ENCODE peak calls at places on chromosomes 11 and 22, in eight cellular contexts. One of them, this sample, is unnamed.
A peak's percentile ranks its signal among the peaks of the same experiment; 100 is the strongest.

GRCh38 chr22:25898707-25899365 is 156.8 kb downstream of the MYO18B start:
- DNase-seq in A673: peak; percentile 23
- DNase-seq in cardiac muscle cell: peak; percentile 26
- DNase-seq in GM12864: no peak
- DNase-seq in GM12865: peak; percentile 29
- DNase-seq in activated CD8-positive, alpha-beta T cell treated with anti-CD3 and anti-CD28 coated beads for 36 hours: peak; percentile 2
- DNase-seq in heart left ventricle: no peak
- DNase-seq in PC-9: no peak
- DNase-seq in this sample: peak; percentile 12

GRCh38 chr11:23494981-23495380 is 634.7 kb upstream of the CCDC179 start:
- DNase-seq in PC-9: no peak
- DNase-seq in A673: no peak
- DNase-seq in heart left ventricle: no peak
- DNase-seq in GM12864: no peak
- DNase-seq in activated CD8-positive, alpha-beta T cell treated with anti-CD3 and anti-CD28 coated beads for 36 hours: no peak
- DNase-seq in GM12865: no peak
- DNase-seq in cardiac muscle cell: no peak
- DNase-seq in this sample: no peak

GRCh38 chr11:78379039-78379670 is 38.5 kb downstream of the GAB2 start:
- DNase-seq in GM12864: no peak
- DNase-seq in activated CD8-positive, alpha-beta T cell treated with anti-CD3 and anti-CD28 coated beads for 36 hours: no peak
- DNase-seq in GM12865: no peak
- DNase-seq in A673: peak; percentile 55
- DNase-seq in heart left ventricle: no peak
- DNase-seq in PC-9: no peak
- DNase-seq in cardiac muscle cell: peak; percentile 27
- DNase-seq in this sample: peak; percentile 16

GRCh38 chr11:120953230-120953558 is 70.7 kb upstream of the TBCEL start:
- DNase-seq in heart left ventricle: peak; percentile 42
- DNase-seq in A673: no peak
- DNase-seq in GM12864: no peak
- DNase-seq in activated CD8-positive, alpha-beta T cell treated with anti-CD3 and anti-CD28 coated beads for 36 hours: no peak
- DNase-seq in PC-9: no peak
- DNase-seq in cardiac muscle cell: peak; percentile 43
- DNase-seq in GM12865: no peak
- DNase-seq in this sample: no peak

GRCh38 chr22:25624486-25624885 is 60.0 kb downstream of the GRK3 start:
- DNase-seq in PC-9: no peak
- DNase-seq in GM12864: no peak
- DNase-seq in GM12865: no peak
- DNase-seq in A673: no peak
- DNase-seq in activated CD8-positive, alpha-beta T cell treated with anti-CD3 and anti-CD28 coated beads for 36 hours: no peak
- DNase-seq in cardiac muscle cell: no peak
- DNase-seq in heart left ventricle: no peak
- DNase-seq in this sample: no peak

GRCh38 chr11:111978028-111978771 is 41.1 kb downstream of the DIXDC1 start:
- DNase-seq in heart left ventricle: peak; percentile 73
- DNase-seq in cardiac muscle cell: peak; percentile 85
- DNase-seq in PC-9: no peak
- DNase-seq in activated CD8-positive, alpha-beta T cell treated with anti-CD3 and anti-CD28 coated beads for 36 hours: no peak
- DNase-seq in GM12865: no peak
- DNase-seq in GM12864: no peak
- DNase-seq in A673: peak; percentile 81
- DNase-seq in this sample: no peak

GRCh38 chr11:75595511-75595910 is 33.5 kb downstream of the SERPINH1 start:
- DNase-seq in GM12864: no peak
- DNase-seq in GM12865: no peak
- DNase-seq in activated CD8-positive, alpha-beta T cell treated with anti-CD3 and anti-CD28 coated beads for 36 hours: no peak
- DNase-seq in A673: no peak
- DNase-seq in heart left ventricle: no peak
- DNase-seq in PC-9: no peak
- DNase-seq in cardiac muscle cell: no peak
- DNase-seq in this sample: no peak

GRCh38 chr11:7635137-7635536 is 38.2 kb downstream of the CYB5R2 start:
- DNase-seq in GM12865: no peak
- DNase-seq in GM12864: no peak
- DNase-seq in PC-9: no peak
- DNase-seq in A673: no peak
- DNase-seq in heart left ventricle: peak; percentile 54
- DNase-seq in cardiac muscle cell: no peak
- DNase-seq in activated CD8-positive, alpha-beta T cell treated with anti-CD3 and anti-CD28 coated beads for 36 hours: no peak
- DNase-seq in this sample: no peak

GRCh38 chr11:95308512-95309035 is 77.6 kb upstream of the SESN3 start:
- DNase-seq in A673: no peak
- DNase-seq in heart left ventricle: no peak
- DNase-seq in GM12865: no peak
- DNase-seq in cardiac muscle cell: no peak
- DNase-seq in PC-9: no peak
- DNase-seq in activated CD8-positive, alpha-beta T cell treated with anti-CD3 and anti-CD28 coated beads for 36 hours: no peak
- DNase-seq in GM12864: no peak
- DNase-seq in this sample: no peak

GRCh38 chr11:69911310-69912160 is 92.3 kb upstream of the FGF3 start:
- DNase-seq in PC-9: no peak
- DNase-seq in cardiac muscle cell: no peak
- DNase-seq in GM12865: no peak
- DNase-seq in activated CD8-positive, alpha-beta T cell treated with anti-CD3 and anti-CD28 coated beads for 36 hours: no peak
- DNase-seq in A673: no peak
- DNase-seq in GM12864: no peak
- DNase-seq in heart left ventricle: peak; percentile 26
- DNase-seq in this sample: no peak

GRCh38 chr11:35647535-35648092 is 15.0 kb upstream of the TRIM44 start:
- DNase-seq in activated CD8-positive, alpha-beta T cell treated with anti-CD3 and anti-CD28 coated beads for 36 hours: no peak
- DNase-seq in cardiac muscle cell: no peak
- DNase-seq in heart left ventricle: no peak
- DNase-seq in GM12865: no peak
- DNase-seq in A673: peak; percentile 75
- DNase-seq in PC-9: no peak
- DNase-seq in GM12864: no peak
- DNase-seq in this sample: no peak

GRCh38 chr22:29782061-29782845 is 15.1 kb downstream of the UQCR10 start:
- DNase-seq in activated CD8-positive, alpha-beta T cell treated with anti-CD3 and anti-CD28 coated beads for 36 hours: no peak
- DNase-seq in A673: no peak
- DNase-seq in heart left ventricle: peak; percentile 85
- DNase-seq in GM12865: no peak
- DNase-seq in GM12864: no peak
- DNase-seq in PC-9: peak; percentile 61
- DNase-seq in cardiac muscle cell: no peak
- DNase-seq in this sample: no peak

GRCh38 chr11:87743002-87743401 is 432.2 kb downstream of the RAB38 start:
- DNase-seq in PC-9: no peak
- DNase-seq in GM12864: no peak
- DNase-seq in activated CD8-positive, alpha-beta T cell treated with anti-CD3 and anti-CD28 coated beads for 36 hours: peak; percentile 2
- DNase-seq in heart left ventricle: no peak
- DNase-seq in cardiac muscle cell: peak; percentile 23
- DNase-seq in GM12865: no peak
- DNase-seq in A673: peak; percentile 60
- DNase-seq in this sample: no peak

GRCh38 chr22:39654959-39655579 is 84.5 kb downstream of the CACNA1I start:
- DNase-seq in A673: no peak
- DNase-seq in activated CD8-positive, alpha-beta T cell treated with anti-CD3 and anti-CD28 coated beads for 36 hours: peak; percentile 35
- DNase-seq in PC-9: no peak
- DNase-seq in GM12864: no peak
- DNase-seq in GM12865: peak; percentile 9
- DNase-seq in heart left ventricle: no peak
- DNase-seq in cardiac muscle cell: no peak
- DNase-seq in this sample: no peak

GRCh38 chr11:66855574-66856495 is 1.0 kb upstream of the LRFN4 start:
- DNase-seq in A673: peak; percentile 98
- DNase-seq in PC-9: peak; percentile 80
- DNase-seq in heart left ventricle: peak; percentile 97
- DNase-seq in cardiac muscle cell: peak; percentile 97
- DNase-seq in GM12865: peak; percentile 92
- DNase-seq in GM12864: peak; percentile 54
- DNase-seq in activated CD8-positive, alpha-beta T cell treated with anti-CD3 and anti-CD28 coated beads for 36 hours: peak; percentile 90
- DNase-seq in this sample: peak; percentile 100

GRCh38 chr22:46450931-46451660 is 86.3 kb downstream of the CELSR1 start:
- DNase-seq in activated CD8-positive, alpha-beta T cell treated with anti-CD3 and anti-CD28 coated beads for 36 hours: no peak
- DNase-seq in GM12865: no peak
- DNase-seq in heart left ventricle: no peak
- DNase-seq in GM12864: no peak
- DNase-seq in A673: no peak
- DNase-seq in cardiac muscle cell: no peak
- DNase-seq in PC-9: peak; percentile 95
- DNase-seq in this sample: no peak

GRCh38 chr22:46451741-46452140 is 85.7 kb downstream of the CELSR1 start:
- DNase-seq in PC-9: no peak
- DNase-seq in activated CD8-positive, alpha-beta T cell treated with anti-CD3 and anti-CD28 coated beads for 36 hours: no peak
- DNase-seq in heart left ventricle: no peak
- DNase-seq in A673: no peak
- DNase-seq in cardiac muscle cell: no peak
- DNase-seq in GM12864: no peak
- DNase-seq in GM12865: no peak
- DNase-seq in this sample: no peak

GRCh38 chr22:46453829-46454220 is 83.6 kb downstream of the CELSR1 start:
- DNase-seq in GM12865: no peak
- DNase-seq in PC-9: no peak
- DNase-seq in activated CD8-positive, alpha-beta T cell treated with anti-CD3 and anti-CD28 coated beads for 36 hours: no peak
- DNase-seq in cardiac muscle cell: no peak
- DNase-seq in heart left ventricle: no peak
- DNase-seq in GM12864: no peak
- DNase-seq in A673: no peak
- DNase-seq in this sample: no peak

GRCh38 chr22:46453006-46453828 is 84.2 kb downstream of the CELSR1 start:
- DNase-seq in GM12864: no peak
- DNase-seq in A673: no peak
- DNase-seq in PC-9: no peak
- DNase-seq in heart left ventricle: peak; percentile 42
- DNase-seq in cardiac muscle cell: no peak
- DNase-seq in GM12865: no peak
- DNase-seq in activated CD8-positive, alpha-beta T cell treated with anti-CD3 and anti-CD28 coated beads for 36 hours: no peak
- DNase-seq in this sample: no peak

DNA sequence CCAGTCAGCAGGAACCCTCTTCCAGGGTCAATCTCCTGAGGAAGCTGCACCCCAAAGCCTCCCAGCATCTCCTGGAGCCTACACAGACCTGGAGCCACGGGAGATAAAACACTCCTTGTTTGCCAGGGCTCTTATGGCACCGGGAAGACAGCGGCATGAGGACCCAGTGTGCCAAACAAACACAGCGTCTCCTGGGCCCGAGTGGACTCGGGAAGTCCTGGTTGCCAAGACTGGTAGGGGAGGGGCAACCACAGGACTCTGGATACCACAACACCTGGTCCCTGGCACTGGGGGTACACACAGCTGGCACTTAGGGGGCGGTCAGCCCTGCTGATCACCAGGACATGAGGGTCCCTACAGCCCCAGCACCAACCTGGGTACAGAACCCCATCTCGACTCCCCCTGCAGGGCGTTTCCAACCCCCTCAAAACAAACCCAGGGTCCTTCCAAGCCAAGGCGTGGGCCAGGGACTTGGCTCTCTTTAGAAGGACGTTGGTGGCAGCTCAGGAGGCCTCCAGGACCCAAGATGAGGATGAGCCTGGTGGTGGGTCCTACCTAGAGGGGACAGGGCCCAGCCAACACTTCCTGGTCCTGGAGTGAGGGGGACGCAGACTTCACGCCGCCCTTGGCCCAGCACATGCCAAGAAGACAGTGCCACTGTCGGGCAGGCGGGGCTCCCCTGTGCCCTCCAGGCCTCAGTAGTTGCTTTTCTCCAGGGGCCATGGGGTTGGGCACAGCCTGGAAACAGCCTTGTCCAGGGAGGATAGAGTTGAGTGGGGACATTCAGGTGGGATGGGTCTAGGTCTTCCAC is 85.0 kb downstream of the CELSR1 start:
- DNase-seq in A673: no peak
- DNase-seq in GM12864: no peak
- DNase-seq in GM12865: no peak
- DNase-seq in PC-9: no peak
- DNase-seq in heart left ventricle: no peak
- DNase-seq in cardiac muscle cell: no peak
- DNase-seq in activated CD8-positive, alpha-beta T cell treated with anti-CD3 and anti-CD28 coated beads for 36 hours: no peak
- DNase-seq in this sample: no peak
- TF ChIP-seq CTCF in A673: no peak
- TF ChIP-seq CTCF in GM12864: no peak
- TF ChIP-seq CTCF in GM12865: no peak
- TF ChIP-seq CTCF in PC-9: no peak
- TF ChIP-seq CTCF in heart left ventricle: no peak
- TF ChIP-seq CTCF in cardiac muscle cell: no peak
- TF ChIP-seq CTCF in activated CD8-positive, alpha-beta T cell treated with anti-CD3 and anti-CD28 coated beads for 36 hours: no peak
- TF ChIP-seq CTCF in this sample: no peak

DNA sequence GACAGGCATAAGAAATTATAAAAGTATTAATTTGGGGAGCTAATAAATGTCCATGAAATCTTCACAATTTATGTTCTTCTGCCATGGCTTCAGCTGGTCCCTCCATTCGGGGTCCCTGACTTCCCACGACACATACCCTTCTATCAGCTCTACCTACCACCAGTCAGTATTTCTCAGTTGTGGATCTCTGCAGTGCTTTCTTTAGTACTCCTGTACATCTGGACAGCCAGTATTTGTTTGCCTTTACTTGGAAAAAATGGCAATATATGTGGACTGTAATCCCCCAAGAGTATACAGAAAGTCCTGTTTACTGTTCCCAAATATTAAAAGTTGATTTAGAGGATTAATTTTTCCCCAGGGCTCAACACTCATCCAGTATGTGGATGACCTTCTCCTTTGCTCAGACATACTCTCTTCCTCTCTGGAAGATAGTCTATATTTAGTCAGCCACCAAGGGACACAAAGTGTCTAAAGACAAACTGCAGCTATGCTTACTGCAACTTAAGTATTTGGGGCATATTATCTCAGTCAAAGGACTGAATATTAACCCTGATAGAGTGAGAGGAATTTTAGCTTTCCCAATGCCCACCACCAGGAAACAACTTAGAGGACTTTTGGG is 7.3 kb upstream of the FDX1 start:
- DNase-seq in A673: no peak
- DNase-seq in heart left ventricle: no peak
- DNase-seq in GM12865: no peak
- DNase-seq in cardiac muscle cell: no peak
- DNase-seq in GM12864: no peak
- DNase-seq in activated CD8-positive, alpha-beta T cell treated with anti-CD3 and anti-CD28 coated beads for 36 hours: no peak
- DNase-seq in PC-9: no peak
- DNase-seq in this sample: no peak
- TF ChIP-seq CTCF in A673: no peak
- TF ChIP-seq CTCF in heart left ventricle: no peak
- TF ChIP-seq CTCF in GM12865: no peak
- TF ChIP-seq CTCF in cardiac muscle cell: no peak
- TF ChIP-seq CTCF in GM12864: no peak
- TF ChIP-seq CTCF in activated CD8-positive, alpha-beta T cell treated with anti-CD3 and anti-CD28 coated beads for 36 hours: no peak
- TF ChIP-seq CTCF in PC-9: no peak
- TF ChIP-seq CTCF in this sample: no peak

DNA sequence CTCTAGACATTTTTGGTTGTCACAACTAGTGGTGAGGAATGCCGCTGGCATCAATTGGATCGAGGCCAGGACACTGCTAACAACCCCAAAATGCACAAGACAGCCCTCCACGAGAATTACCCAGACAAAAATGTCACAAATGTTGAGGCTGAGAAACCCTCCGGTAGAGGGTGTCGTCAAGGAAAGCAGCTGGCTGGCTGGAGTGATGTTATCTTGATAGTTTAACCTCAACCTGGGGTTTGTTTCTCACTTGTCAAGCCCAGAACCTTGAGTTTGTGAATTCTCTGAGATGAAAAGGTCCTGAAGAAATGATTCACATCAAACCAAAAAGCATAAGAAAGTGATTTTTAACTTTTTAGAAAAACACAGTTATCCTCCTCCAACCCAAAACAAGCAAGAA is 21.1 kb upstream of the TMPRSS13 start:
- DNase-seq in cardiac muscle cell: peak; percentile 27
- DNase-seq in activated CD8-positive, alpha-beta T cell treated with anti-CD3 and anti-CD28 coated beads for 36 hours: peak; percentile 82
- DNase-seq in A673: peak; percentile 33
- DNase-seq in PC-9: no peak
- DNase-seq in heart left ventricle: no peak
- DNase-seq in GM12865: no peak
- DNase-seq in GM12864: no peak
- DNase-seq in this sample: peak; percentile 58
- TF ChIP-seq CTCF in cardiac muscle cell: peak; percentile 22
- TF ChIP-seq CTCF in activated CD8-positive, alpha-beta T cell treated with anti-CD3 and anti-CD28 coated beads for 36 hours: no peak
- TF ChIP-seq CTCF in A673: peak; percentile 39
- TF ChIP-seq CTCF in PC-9: no peak
- TF ChIP-seq CTCF in heart left ventricle: no peak
- TF ChIP-seq CTCF in GM12865: peak; percentile 20
- TF ChIP-seq CTCF in GM12864: peak; percentile 38
- TF ChIP-seq CTCF in this sample: peak; percentile 60

GRCh38 chr22:42114721-42115120 is 15.9 kb downstream of the CYP2D6 start:
- DNase-seq in A673: peak; percentile 50
- DNase-seq in cardiac muscle cell: no peak
- DNase-seq in PC-9: no peak
- DNase-seq in GM12864: no peak
- DNase-seq in GM12865: peak; percentile 26
- DNase-seq in heart left ventricle: no peak
- DNase-seq in activated CD8-positive, alpha-beta T cell treated with anti-CD3 and anti-CD28 coated beads for 36 hours: peak; percentile 34
- DNase-seq in this sample: no peak
- TF ChIP-seq CTCF in A673: peak; percentile 48
- TF ChIP-seq CTCF in cardiac muscle cell: peak; percentile 32
- TF ChIP-seq CTCF in PC-9: peak; percentile 57
- TF ChIP-seq CTCF in GM12864: peak; percentile 19
- TF ChIP-seq CTCF in GM12865: peak; percentile 13
- TF ChIP-seq CTCF in heart left ventricle: no peak
- TF ChIP-seq CTCF in activated CD8-positive, alpha-beta T cell treated with anti-CD3 and anti-CD28 coated beads for 36 hours: peak; percentile 25
- TF ChIP-seq CTCF in this sample: no peak

This sample was measured in GM13977.